ENCODE peak calls at places on chromosome X, in four cellular contexts. G is left cardiac atrium, S is HT-29, I is NCI-H2029. N is an unnamed sample.

GRCh38 chrX:68659385-68659784 is 11.9 kb downstream of the STARD8 start:
- DNase-seq in G (no peak), S (peak), I (no peak), N (no peak)

GRCh38 chrX:16619024-16619423 is 30.9 kb upstream of the S100G start:
- DNase-seq in G (no peak), S (no peak), I (no peak), N (no peak)

GRCh38 chrX:110317079-110317819 is 636 bp downstream of the AMMECR1 start:
- DNase-seq in G (peak), S (peak), I (no peak), N (no peak)

GRCh38 chrX:57573754-57574153 is 18.1 kb upstream of the ZXDB start:
- DNase-seq in G (no peak), S (peak), I (no peak), N (peak)

GRCh38 chrX:44971674-44972073 is 98.7 kb downstream of the KDM6A start:
- DNase-seq in G (no peak), S (no peak), I (no peak), N (no peak)

GRCh38 chrX:78124304-78124703 is 15.1 kb downstream of the TAF9B start:
- DNase-seq in G (no peak), S (peak), I (no peak), N (no peak)

GRCh38 chrX:153582896-153583295 is 16.0 kb downstream of the CCNQ start:
- DNase-seq in G (no peak), S (no peak), I (no peak), N (peak)

GRCh38 chrX:74458738-74459137 is 37.4 kb downstream of the SLC16A2 start:
- DNase-seq in G (no peak), S (peak), I (no peak), N (peak)

GRCh38 chrX:83509246-83509801 is 1.2 kb downstream of the POU3F4 start:
- DNase-seq in G (no peak), S (no peak), I (no peak), N (peak)

GRCh38 chrX:136204571-136204970 is 46.6 kb downstream of the MAP7D3 start:
- DNase-seq in G (peak), S (peak), I (no peak), N (peak)

GRCh38 chrX:37896491-37896890 is 49.1 kb upstream of the DYNLT3 start:
- DNase-seq in G (no peak), S (no peak), I (no peak), N (no peak)

GRCh38 chrX:140710710-140711109 is 1.2 kb downstream of the LINC00632 start:
- DNase-seq in G (no peak), S (no peak), I (no peak), N (no peak)

GRCh38 chrX:133575501-133575900 is 160.2 kb upstream of the GPC4 start:
- DNase-seq in G (no peak), S (no peak), I (no peak), N (peak)